ENCODE peak calls at places on chromosomes 5 and 9, in ten cellular contexts. L, N, X, U, T, R, P, Y, G and Q are unnamed samples.

GRCh38 chr9:18982246-18982589 is 50.8 kb downstream of the SAXO1 start:
- DNase-seq in L (no peak), N (no peak), X (no peak), U (no peak), T (peak), R (no peak), P (no peak), Y (no peak), G (no peak), Q (no peak)

GRCh38 chr5:135829681-135830383 is 4.6 kb upstream of the SLC25A48 start:
- DNase-seq in L (peak), N (peak), X (peak), U (peak), T (peak), R (peak), P (peak), Y (peak), G (no peak), Q (peak)

GRCh38 chr9:87678650-87679355 is 47.1 kb upstream of the CTSL start:
- DNase-seq in L (peak), N (no peak), X (peak), U (peak), T (peak), R (no peak), P (peak), Y (peak), G (peak), Q (no peak)

GRCh38 chr5:35902032-35902681 is 36.3 kb downstream of the CAPSL start:
- DNase-seq in L (no peak), N (no peak), X (peak), U (no peak), T (no peak), R (no peak), P (no peak), Y (no peak), G (no peak), Q (no peak)

GRCh38 chr5:103041071-103041676 is 78.8 kb downstream of the GIN1 start:
- DNase-seq in L (peak), N (no peak), X (peak), U (no peak), T (peak), R (no peak), P (no peak), Y (no peak), G (peak), Q (no peak)

GRCh38 chr5:92017786-92018185 is 634.7 kb upstream of the ARRDC3 start:
- DNase-seq in L (peak), N (no peak), X (peak), U (no peak), T (peak), R (no peak), P (no peak), Y (no peak), G (peak), Q (no peak)

GRCh38 chr5:172492991-172493390 is 38.7 kb upstream of the SH3PXD2B start:
- DNase-seq in L (no peak), N (no peak), X (no peak), U (no peak), T (no peak), R (no peak), P (no peak), Y (no peak), G (no peak), Q (no peak)

GRCh38 chr9:99778308-99778707 is 43.4 kb upstream of the NR4A3 start:
- DNase-seq in L (peak), N (peak), X (peak), U (no peak), T (peak), R (no peak), P (no peak), Y (no peak), G (peak), Q (no peak)

GRCh38 chr9:90054810-90055209 is 450.0 kb downstream of the GADD45G start:
- DNase-seq in L (no peak), N (no peak), X (no peak), U (no peak), T (no peak), R (no peak), P (no peak), Y (no peak), G (no peak), Q (no peak)

GRCh38 chr5:140549237-140550144 is 2.0 kb downstream of the EIF4EBP3 start:
- DNase-seq in L (no peak), N (no peak), X (peak), U (no peak), T (no peak), R (peak), P (no peak), Y (no peak), G (peak), Q (no peak)

GRCh38 chr9:82791685-82792084 is 271.3 kb downstream of the RASEF start:
- DNase-seq in L (no peak), N (no peak), X (no peak), U (no peak), T (no peak), R (no peak), P (no peak), Y (no peak), G (no peak), Q (no peak)

GRCh38 chr9:129412814-129413536 is 207.9 kb downstream of the C9orf50 start:
- DNase-seq in L (peak), N (peak), X (peak), U (peak), T (peak), R (peak), P (peak), Y (no peak), G (peak), Q (peak)

GRCh38 chr5:109328626-109329025 is 81.1 kb downstream of the PJA2 start:
- DNase-seq in L (no peak), N (no peak), X (peak), U (no peak), T (peak), R (no peak), P (no peak), Y (no peak), G (no peak), Q (no peak)

GRCh38 chr9:95771556-95772280 is 103.8 kb upstream of the ERCC6L2 start:
- DNase-seq in L (no peak), N (no peak), X (peak), U (peak), T (no peak), R (no peak), P (peak), Y (peak), G (no peak), Q (no peak)

GRCh38 chr5:76579166-76579765 is 43.9 kb downstream of the F2RL2 start:
- DNase-seq in L (no peak), N (no peak), X (peak), U (no peak), T (peak), R (no peak), P (peak), Y (no peak), G (no peak), Q (no peak)

GRCh38 chr5:96609369-96609768 is 52.8 kb upstream of the CAST start:
- DNase-seq in L (no peak), N (no peak), X (peak), U (no peak), T (no peak), R (no peak), P (no peak), Y (no peak), G (no peak), Q (no peak)

GRCh38 chr5:58851571-58851970 is 268.7 kb downstream of the RAB3C start:
- DNase-seq in L (no peak), N (no peak), X (no peak), U (no peak), T (no peak), R (no peak), P (no peak), Y (no peak), G (no peak), Q (no peak)

GRCh38 chr5:138148811-138149210 is 9.6 kb upstream of the NME5 start:
- DNase-seq in L (no peak), N (no peak), X (peak), U (no peak), T (peak), R (no peak), P (no peak), Y (no peak), G (peak), Q (no peak)

GRCh38 chr9:37429441-37430285 is 7.2 kb downstream of the GRHPR start:
- DNase-seq in L (no peak), N (no peak), X (no peak), U (no peak), T (no peak), R (peak), P (no peak), Y (no peak), G (no peak), Q (no peak)